ENCODE peak calls at places on chromosome 3, in six cellular contexts. One of them, this sample, is unnamed.

GRCh38 chr3:120182613-120183524 is 88.6 kb upstream of the GSK3B start:
- DNase-seq in H1: peak; percentile 38
- DNase-seq in HepG2: no peak
- DNase-seq in SK-N-SH: no peak
- DNase-seq in K562: peak; percentile 6
- DNase-seq in HCT116: peak; percentile 26
- DNase-seq in this sample: peak; percentile 74

GRCh38 chr3:150965436-150965835 is 7.1 kb downstream of the CLRN1 start:
- DNase-seq in H1: no peak
- DNase-seq in HepG2: no peak
- DNase-seq in SK-N-SH: no peak
- DNase-seq in HCT116: no peak
- DNase-seq in K562: no peak
- DNase-seq in this sample: no peak

GRCh38 chr3:13867727-13868126 is 12.1 kb downstream of the WNT7A start:
- DNase-seq in HCT116: no peak
- DNase-seq in H1: no peak
- DNase-seq in SK-N-SH: no peak
- DNase-seq in HepG2: no peak
- DNase-seq in K562: no peak
- DNase-seq in this sample: no peak

GRCh38 chr3:3089017-3089416 is 21.2 kb downstream of the IL5RA start:
- DNase-seq in H1: no peak
- DNase-seq in HepG2: no peak
- DNase-seq in HCT116: no peak
- DNase-seq in K562: no peak
- DNase-seq in SK-N-SH: no peak
- DNase-seq in this sample: no peak

GRCh38 chr3:108088697-108089096 is 2.1 kb downstream of the CD47 start:
- DNase-seq in HCT116: no peak
- DNase-seq in H1: no peak
- DNase-seq in SK-N-SH: no peak
- DNase-seq in K562: no peak
- DNase-seq in HepG2: no peak
- DNase-seq in this sample: no peak

GRCh38 chr3:11007534-11007933 is 15.0 kb downstream of the SLC6A1 start:
- DNase-seq in HCT116: no peak
- DNase-seq in HepG2: no peak
- DNase-seq in SK-N-SH: peak; percentile 46
- DNase-seq in K562: no peak
- DNase-seq in H1: peak; percentile 61
- DNase-seq in this sample: no peak

GRCh38 chr3:172145287-172145686 is 105.9 kb downstream of the FNDC3B start:
- DNase-seq in H1: no peak
- DNase-seq in HepG2: no peak
- DNase-seq in HCT116: no peak
- DNase-seq in SK-N-SH: no peak
- DNase-seq in K562: no peak
- DNase-seq in this sample: no peak

GRCh38 chr3:155560594-155560993 is 184.3 kb downstream of the PLCH1 start:
- DNase-seq in K562: no peak
- DNase-seq in SK-N-SH: no peak
- DNase-seq in HCT116: peak; percentile 58
- DNase-seq in H1: no peak
- DNase-seq in HepG2: no peak
- DNase-seq in this sample: no peak

GRCh38 chr3:119492128-119492527 is 6.2 kb upstream of the TIMMDC1 start:
- DNase-seq in H1: no peak
- DNase-seq in SK-N-SH: no peak
- DNase-seq in K562: no peak
- DNase-seq in HCT116: no peak
- DNase-seq in HepG2: no peak
- DNase-seq in this sample: no peak

GRCh38 chr3:13346481-13347389 is 73.4 kb downstream of the NUP210 start:
- DNase-seq in HCT116: no peak
- DNase-seq in H1: peak; percentile 73
- DNase-seq in SK-N-SH: peak; percentile 52
- DNase-seq in K562: no peak
- DNase-seq in HepG2: no peak
- DNase-seq in this sample: peak; percentile 41

GRCh38 chr3:59406943-59407342 is 357.1 kb upstream of the CFAP20DC start:
- DNase-seq in HepG2: no peak
- DNase-seq in H1: no peak
- DNase-seq in K562: no peak
- DNase-seq in HCT116: no peak
- DNase-seq in SK-N-SH: no peak
- DNase-seq in this sample: no peak

GRCh38 chr3:12187448-12188327 is 29.0 kb upstream of the TIMP4 start:
- DNase-seq in H1: no peak
- DNase-seq in HepG2: no peak
- DNase-seq in HCT116: no peak
- DNase-seq in SK-N-SH: no peak
- DNase-seq in K562: no peak
- DNase-seq in this sample: no peak

GRCh38 chr3:13507791-13508339 is 27.8 kb downstream of the HDAC11 start:
- DNase-seq in HCT116: no peak
- DNase-seq in HepG2: no peak
- DNase-seq in K562: no peak
- DNase-seq in H1: no peak
- DNase-seq in SK-N-SH: peak; percentile 80
- DNase-seq in this sample: peak; percentile 33

GRCh38 chr3:66572938-66573710 is 72.3 kb upstream of the LRIG1 start:
- DNase-seq in SK-N-SH: peak; percentile 20
- DNase-seq in H1: peak; percentile 88
- DNase-seq in HepG2: peak; percentile 8
- DNase-seq in HCT116: peak; percentile 40
- DNase-seq in K562: peak; percentile 17
- DNase-seq in this sample: peak; percentile 12

GRCh38 chr3:51962854-51963530 is 4.3 kb downstream of the PCBP4 start:
- DNase-seq in SK-N-SH: no peak
- DNase-seq in H1: no peak
- DNase-seq in HCT116: no peak
- DNase-seq in HepG2: no peak
- DNase-seq in K562: no peak
- DNase-seq in this sample: no peak

GRCh38 chr3:134381048-134381447 is 6.8 kb upstream of the AMOTL2 start:
- DNase-seq in H1: no peak
- DNase-seq in SK-N-SH: no peak
- DNase-seq in HepG2: no peak
- DNase-seq in K562: no peak
- DNase-seq in HCT116: no peak
- DNase-seq in this sample: no peak

GRCh38 chr3:8755564-8756237 is 13.7 kb downstream of the OXTR start:
- DNase-seq in HCT116: peak; percentile 37
- DNase-seq in K562: peak; percentile 37
- DNase-seq in SK-N-SH: no peak
- DNase-seq in H1: no peak
- DNase-seq in HepG2: peak; percentile 25
- DNase-seq in this sample: no peak

GRCh38 chr3:110314512-110315114 is 757.0 kb upstream of the NECTIN3 start:
- DNase-seq in HepG2: peak; percentile 64
- DNase-seq in H1: peak; percentile 67
- DNase-seq in SK-N-SH: peak; percentile 37
- DNase-seq in K562: peak; percentile 15
- DNase-seq in HCT116: peak; percentile 72
- DNase-seq in this sample: peak; percentile 7

GRCh38 chr3:115975353-115975752 is 352.0 kb downstream of the GAP43 start:
- DNase-seq in K562: peak; percentile 22
- DNase-seq in HCT116: no peak
- DNase-seq in HepG2: peak; percentile 8
- DNase-seq in SK-N-SH: no peak
- DNase-seq in H1: no peak
- DNase-seq in this sample: no peak
- TF ChIP-seq JUND in K562: peak; percentile 90
- TF ChIP-seq JUND in HCT116: no peak
- TF ChIP-seq JUND in HepG2: no peak
- TF ChIP-seq JUND in SK-N-SH: peak; percentile 48
- TF ChIP-seq JUND in H1: no peak
- TF ChIP-seq JUND in this sample: no peak

DNA sequence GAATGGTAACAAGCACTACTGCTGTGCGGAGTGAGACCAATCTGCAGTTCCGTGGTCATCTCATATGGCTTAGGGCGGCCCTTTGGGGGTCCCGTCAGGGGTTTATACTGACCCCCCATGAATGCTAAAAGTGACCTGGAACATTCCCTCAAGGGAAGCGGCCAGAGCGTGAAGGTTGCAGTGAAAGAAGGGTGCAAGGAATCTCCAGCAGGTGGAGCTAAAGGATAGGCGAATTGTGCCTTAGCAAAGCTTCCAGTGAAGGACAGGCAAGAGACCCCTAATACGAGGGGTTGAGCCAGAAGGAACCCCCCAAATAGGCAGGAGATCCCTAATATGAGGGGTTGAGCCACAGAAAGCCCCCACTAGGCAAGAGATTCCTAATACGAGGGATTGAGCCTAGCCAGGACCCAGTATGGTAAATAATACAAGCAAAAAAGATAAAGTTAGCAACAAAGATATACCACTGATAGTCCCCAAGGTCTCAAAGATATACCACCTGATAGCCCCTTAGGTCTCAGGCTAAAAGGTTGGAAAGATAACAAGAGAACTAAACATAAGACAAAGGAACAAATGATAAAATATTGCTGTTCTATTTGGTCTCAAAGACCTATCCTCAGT is 32.8 kb downstream of the ZNF589 start:
- DNase-seq in SK-N-SH: peak; percentile 85
- DNase-seq in K562: peak; percentile 61
- DNase-seq in HepG2: peak; percentile 66
- DNase-seq in H1: peak; percentile 73
- DNase-seq in HCT116: peak; percentile 56
- DNase-seq in this sample: peak; percentile 71
- TF ChIP-seq JUND in SK-N-SH: no peak
- TF ChIP-seq JUND in K562: no peak
- TF ChIP-seq JUND in HepG2: no peak
- TF ChIP-seq JUND in H1: no peak
- TF ChIP-seq JUND in HCT116: no peak
- TF ChIP-seq JUND in this sample: no peak

DNA sequence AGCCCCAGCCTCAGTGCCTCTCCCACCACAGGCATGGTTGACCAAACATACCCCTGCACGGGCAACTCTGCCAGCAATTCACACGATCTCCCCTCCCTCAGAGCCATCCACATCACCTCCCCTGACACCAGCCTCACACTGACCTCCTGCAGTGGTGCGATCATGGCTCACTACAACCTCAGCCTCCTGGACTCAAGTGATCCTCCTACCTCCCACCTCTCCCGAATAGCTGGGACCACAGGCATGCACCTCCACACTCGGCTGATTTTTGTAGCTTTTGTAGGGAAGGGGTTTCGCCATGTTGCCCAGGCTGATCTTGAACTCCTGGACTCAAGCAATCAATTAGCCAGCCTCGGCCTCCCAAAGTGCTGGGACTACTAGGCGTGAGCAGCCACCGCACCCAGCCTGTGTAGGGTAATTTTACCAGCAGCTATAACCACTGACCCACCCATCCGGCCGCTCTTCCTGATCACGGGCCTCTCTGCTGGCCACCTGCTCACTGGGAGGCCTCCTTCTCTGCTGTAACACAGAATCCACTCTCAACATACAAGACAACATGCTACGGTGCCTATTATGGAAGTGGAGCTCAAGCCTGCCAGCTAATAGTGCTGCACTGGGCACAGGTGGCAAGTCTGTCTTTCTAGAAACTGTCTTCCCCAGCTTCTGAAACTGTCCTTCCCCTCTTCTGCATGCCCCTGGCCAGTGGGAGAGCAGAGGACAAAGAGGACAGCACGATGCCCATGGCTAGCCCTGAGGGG is 4.6 kb downstream of the GP9 start:
- DNase-seq in K562: no peak
- DNase-seq in HCT116: no peak
- DNase-seq in HepG2: no peak
- DNase-seq in H1: no peak
- DNase-seq in SK-N-SH: no peak
- DNase-seq in this sample: no peak
- TF ChIP-seq JUND in K562: no peak
- TF ChIP-seq JUND in HCT116: no peak
- TF ChIP-seq JUND in HepG2: no peak
- TF ChIP-seq JUND in H1: no peak
- TF ChIP-seq JUND in SK-N-SH: no peak
- TF ChIP-seq JUND in this sample: no peak

DNA sequence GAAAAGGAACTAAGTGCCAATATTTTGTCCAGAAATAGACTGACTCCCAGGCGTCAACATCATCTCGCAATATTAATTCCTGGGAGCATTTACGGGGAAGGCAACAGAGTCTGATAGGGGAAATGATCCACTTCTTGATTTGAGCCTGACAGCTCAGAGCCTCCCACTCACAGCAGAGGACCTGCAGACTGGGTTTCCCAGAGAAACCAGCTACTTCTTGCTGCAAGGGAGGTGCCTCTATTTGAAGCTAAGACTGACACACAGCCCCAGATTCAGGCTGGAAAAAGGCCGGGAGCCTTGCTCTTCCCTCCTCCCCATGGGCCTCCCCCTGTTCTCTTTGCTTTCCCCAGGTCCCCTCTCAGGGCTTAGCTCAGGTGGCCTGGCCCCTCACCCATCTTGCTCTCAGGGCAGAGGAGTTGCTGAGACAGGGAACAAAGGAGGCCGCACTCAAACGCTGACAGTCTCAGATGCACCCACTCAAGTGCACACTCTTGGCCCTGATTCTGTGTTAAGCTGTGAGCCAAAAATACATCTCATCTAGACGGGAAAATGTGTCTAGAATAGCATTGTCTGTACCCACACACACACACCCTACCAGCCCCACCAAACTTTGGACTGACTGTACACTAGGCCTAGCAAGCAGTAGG is 49.8 kb upstream of the DCLK3 start:
- DNase-seq in K562: no peak
- DNase-seq in HCT116: no peak
- DNase-seq in SK-N-SH: no peak
- DNase-seq in H1: no peak
- DNase-seq in HepG2: no peak
- DNase-seq in this sample: no peak
- TF ChIP-seq JUND in K562: no peak
- TF ChIP-seq JUND in HCT116: no peak
- TF ChIP-seq JUND in SK-N-SH: no peak
- TF ChIP-seq JUND in H1: no peak
- TF ChIP-seq JUND in HepG2: no peak
- TF ChIP-seq JUND in this sample: no peak

GRCh38 chr3:41143421-41144031 is 55.8 kb upstream of the CTNNB1 start:
- DNase-seq in H1: no peak
- DNase-seq in HCT116: no peak
- DNase-seq in HepG2: no peak
- DNase-seq in K562: no peak
- DNase-seq in SK-N-SH: no peak
- DNase-seq in this sample: no peak
- TF ChIP-seq JUND in H1: no peak
- TF ChIP-seq JUND in HCT116: no peak
- TF ChIP-seq JUND in HepG2: no peak
- TF ChIP-seq JUND in K562: no peak
- TF ChIP-seq JUND in SK-N-SH: no peak
- TF ChIP-seq JUND in this sample: no peak